ENCODE peak calls at places on chromosomes 7 and 10, in four cellular contexts. One of them, this sample, is unnamed.

GRCh38 chr7:13115157-13115772 is 427.8 kb downstream of the ARL4A start:
- DNase-seq in fibroblast of pulmonary artery: peak
- DNase-seq in epithelial cell of proximal tubule: no peak
- DNase-seq in AG09309: no peak
- DNase-seq in this sample: no peak

GRCh38 chr10:72277340-72277995 is 3.7 kb downstream of the DDIT4 start:
- DNase-seq in epithelial cell of proximal tubule: no peak
- DNase-seq in AG09309: no peak
- DNase-seq in fibroblast of pulmonary artery: no peak
- DNase-seq in this sample: no peak

GRCh38 chr10:33006342-33006887 is 48.4 kb upstream of the ITGB1 start:
- DNase-seq in fibroblast of pulmonary artery: no peak
- DNase-seq in AG09309: no peak
- DNase-seq in epithelial cell of proximal tubule: no peak
- DNase-seq in this sample: no peak

GRCh38 chr7:38311329-38311937 is 38.0 kb upstream of the TARP start:
- DNase-seq in fibroblast of pulmonary artery: no peak
- DNase-seq in epithelial cell of proximal tubule: no peak
- DNase-seq in AG09309: no peak
- DNase-seq in this sample: no peak

GRCh38 chr7:154777489-154777888 is 225.4 kb downstream of the PAXIP1 start:
- DNase-seq in fibroblast of pulmonary artery: no peak
- DNase-seq in epithelial cell of proximal tubule: no peak
- DNase-seq in AG09309: no peak
- DNase-seq in this sample: no peak

GRCh38 chr10:61529208-61529607 is 76.0 kb upstream of the TMEM26 start:
- DNase-seq in AG09309: no peak
- DNase-seq in fibroblast of pulmonary artery: no peak
- DNase-seq in epithelial cell of proximal tubule: no peak
- DNase-seq in this sample: no peak

GRCh38 chr7:96707901-96708774 is 1.5 kb downstream of the SEM1 start:
- DNase-seq in fibroblast of pulmonary artery: peak
- DNase-seq in epithelial cell of proximal tubule: no peak
- DNase-seq in AG09309: no peak
- DNase-seq in this sample: no peak

GRCh38 chr10:22615819-22616499 is 98.4 kb downstream of the PIP4K2A start:
- DNase-seq in epithelial cell of proximal tubule: no peak
- DNase-seq in fibroblast of pulmonary artery: no peak
- DNase-seq in AG09309: no peak
- DNase-seq in this sample: no peak

GRCh38 chr10:92080244-92080643 is 156.7 kb downstream of the BTAF1 start:
- DNase-seq in AG09309: no peak
- DNase-seq in epithelial cell of proximal tubule: no peak
- DNase-seq in fibroblast of pulmonary artery: no peak
- DNase-seq in this sample: no peak
- TF ChIP-seq CTCF in AG09309: no peak
- TF ChIP-seq CTCF in epithelial cell of proximal tubule: no peak
- TF ChIP-seq CTCF in fibroblast of pulmonary artery: no peak
- TF ChIP-seq CTCF in this sample: no peak

GRCh38 chr10:68982389-68982788 is 6.2 kb upstream of the KIFBP start:
- DNase-seq in fibroblast of pulmonary artery: no peak
- DNase-seq in epithelial cell of proximal tubule: no peak
- DNase-seq in AG09309: no peak
- DNase-seq in this sample: no peak

GRCh38 chr10:68981074-68981473 is 7.5 kb upstream of the KIFBP start:
- DNase-seq in fibroblast of pulmonary artery: peak
- DNase-seq in AG09309: no peak
- DNase-seq in epithelial cell of proximal tubule: no peak
- DNase-seq in this sample: no peak
- TF ChIP-seq CTCF in fibroblast of pulmonary artery: peak
- TF ChIP-seq CTCF in AG09309: no peak
- TF ChIP-seq CTCF in epithelial cell of proximal tubule: peak
- TF ChIP-seq CTCF in this sample: no peak

GRCh38 chr10:31318854-31319601 is at the start of gene ZEB1:
- DNase-seq in fibroblast of pulmonary artery: peak
- DNase-seq in epithelial cell of proximal tubule: peak
- DNase-seq in AG09309: peak
- DNase-seq in this sample: peak
- TF ChIP-seq CTCF in fibroblast of pulmonary artery: peak
- TF ChIP-seq CTCF in epithelial cell of proximal tubule: peak
- TF ChIP-seq CTCF in AG09309: peak
- TF ChIP-seq CTCF in this sample: peak

GRCh38 chr7:4765776-4766490 is 9.5 kb upstream of the AP5Z1 start:
- DNase-seq in epithelial cell of proximal tubule: no peak
- DNase-seq in AG09309: no peak
- DNase-seq in fibroblast of pulmonary artery: no peak
- DNase-seq in this sample: no peak
- TF ChIP-seq CTCF in epithelial cell of proximal tubule: peak
- TF ChIP-seq CTCF in AG09309: peak
- TF ChIP-seq CTCF in fibroblast of pulmonary artery: peak
- TF ChIP-seq CTCF in this sample: no peak

GRCh38 chr7:51354434-51354833 is 37.8 kb upstream of the COBL start:
- DNase-seq in fibroblast of pulmonary artery: no peak
- DNase-seq in epithelial cell of proximal tubule: no peak
- DNase-seq in AG09309: no peak
- DNase-seq in this sample: no peak

GRCh38 chr7:51352174-51353145 is 35.9 kb upstream of the COBL start:
- DNase-seq in AG09309: no peak
- DNase-seq in fibroblast of pulmonary artery: no peak
- DNase-seq in epithelial cell of proximal tubule: no peak
- DNase-seq in this sample: no peak

GRCh38 chr7:51354897-51355296 is 38.3 kb upstream of the COBL start:
- DNase-seq in fibroblast of pulmonary artery: no peak
- DNase-seq in epithelial cell of proximal tubule: no peak
- DNase-seq in AG09309: no peak
- DNase-seq in this sample: no peak

GRCh38 chr7:51356849-51357516 is 40.4 kb upstream of the COBL start:
- DNase-seq in fibroblast of pulmonary artery: no peak
- DNase-seq in epithelial cell of proximal tubule: peak
- DNase-seq in AG09309: no peak
- DNase-seq in this sample: no peak

DNA sequence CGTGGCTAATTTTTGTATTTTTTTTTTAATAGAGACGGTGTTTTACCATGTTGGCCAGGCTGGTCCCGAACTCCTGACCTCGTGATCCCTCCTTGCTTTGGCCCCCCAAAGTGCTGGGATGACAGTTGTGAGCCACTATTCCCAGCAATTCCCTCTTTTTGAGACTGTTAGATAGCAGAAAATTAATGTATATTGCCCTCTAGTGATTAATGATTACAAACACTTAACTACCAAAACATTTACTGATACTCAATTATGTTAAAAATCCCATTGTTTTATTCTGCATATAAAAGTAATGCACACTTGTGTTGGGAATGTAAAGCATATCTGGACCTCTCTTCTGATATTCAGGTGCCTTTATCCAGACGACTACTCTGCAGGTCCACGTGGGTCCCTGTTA is 41.2 kb upstream of the COBL start:
- DNase-seq in fibroblast of pulmonary artery: no peak
- DNase-seq in epithelial cell of proximal tubule: no peak
- DNase-seq in AG09309: no peak
- DNase-seq in this sample: no peak
- TF ChIP-seq CTCF in fibroblast of pulmonary artery: no peak
- TF ChIP-seq CTCF in epithelial cell of proximal tubule: no peak
- TF ChIP-seq CTCF in AG09309: no peak
- TF ChIP-seq CTCF in this sample: no peak

DNA sequence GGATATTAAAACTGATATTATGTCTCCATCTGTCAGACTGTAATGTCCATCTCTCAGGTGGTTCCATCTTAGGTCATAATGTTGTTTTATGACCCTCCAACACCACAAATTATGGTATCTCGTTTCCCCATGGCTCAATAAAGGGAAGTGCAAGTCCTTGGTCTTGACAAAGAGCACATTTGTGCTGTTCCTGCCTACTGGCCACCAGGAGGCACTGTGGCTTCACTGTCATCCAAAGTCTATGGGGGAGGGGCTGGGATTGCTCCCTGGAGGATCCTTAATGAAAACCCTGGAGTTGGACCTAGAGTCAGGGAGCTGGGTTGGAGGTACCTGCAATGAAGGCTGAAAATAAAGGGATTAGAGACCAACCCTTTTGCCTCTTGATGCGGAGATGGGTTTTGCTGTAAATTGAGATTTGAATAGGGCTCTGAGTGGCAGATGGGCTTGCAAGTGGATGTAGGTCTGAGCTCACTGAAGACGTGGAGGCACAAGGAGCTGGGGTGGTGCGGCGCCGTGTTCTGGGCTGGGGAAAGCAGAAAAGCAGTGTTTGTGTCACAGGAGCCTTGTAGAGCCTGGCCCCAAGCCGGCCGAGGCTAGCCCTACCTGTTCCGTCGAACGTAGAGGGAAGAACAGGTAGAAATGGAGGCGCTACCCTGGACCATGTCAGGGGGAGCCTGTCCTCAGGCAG is 180.5 kb upstream of the PRSS58 start:
- DNase-seq in fibroblast of pulmonary artery: peak
- DNase-seq in epithelial cell of proximal tubule: no peak
- DNase-seq in AG09309: no peak
- DNase-seq in this sample: peak
- TF ChIP-seq CTCF in fibroblast of pulmonary artery: peak
- TF ChIP-seq CTCF in epithelial cell of proximal tubule: peak
- TF ChIP-seq CTCF in AG09309: peak
- TF ChIP-seq CTCF in this sample: peak

DNA sequence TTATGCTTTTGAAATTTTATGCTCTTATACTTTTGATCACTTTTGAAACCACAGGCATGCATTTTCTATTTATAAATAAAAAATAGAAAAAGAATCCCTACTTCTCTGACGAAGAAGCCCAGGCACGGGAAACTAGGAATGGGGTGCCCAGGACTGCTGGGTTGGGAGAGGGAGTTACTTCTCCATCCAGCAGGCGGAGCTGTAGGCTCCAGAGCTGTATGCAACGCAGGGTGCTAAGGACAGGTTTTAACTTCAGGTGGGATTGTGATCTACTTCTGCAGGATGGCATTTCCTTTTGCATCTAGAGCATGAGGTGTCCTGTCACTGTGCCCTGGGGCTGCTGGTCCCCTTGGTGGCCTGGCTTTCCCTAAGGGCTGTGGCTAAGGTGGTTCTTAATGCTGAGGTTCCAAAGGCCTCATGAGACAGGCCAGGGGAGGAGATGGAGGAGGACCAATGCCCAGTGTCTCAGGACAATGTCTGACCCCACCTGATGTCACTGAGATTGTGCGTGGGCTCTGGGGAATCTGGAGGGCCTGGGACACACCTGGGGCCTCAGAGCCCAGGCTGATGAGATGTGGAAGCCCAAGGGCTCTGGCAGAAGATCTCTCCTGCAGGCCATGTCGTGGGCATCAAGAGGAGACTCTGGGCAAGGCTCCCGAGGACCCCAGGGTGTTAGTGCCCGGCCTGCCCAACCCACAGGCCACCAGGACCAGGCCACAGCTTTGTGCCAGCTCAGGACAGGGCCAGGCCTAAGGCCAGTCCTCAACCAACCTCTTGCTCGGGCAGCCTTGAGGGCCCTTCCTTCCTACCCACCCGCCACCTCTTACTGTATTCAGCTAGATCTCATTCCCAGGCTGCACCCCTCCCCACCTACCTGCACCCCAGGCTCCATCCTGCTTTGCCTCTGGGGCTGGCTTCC is 507 bp downstream of the CCDC201 start:
- DNase-seq in fibroblast of pulmonary artery: no peak
- DNase-seq in epithelial cell of proximal tubule: no peak
- DNase-seq in AG09309: no peak
- DNase-seq in this sample: no peak
- TF ChIP-seq CTCF in fibroblast of pulmonary artery: peak
- TF ChIP-seq CTCF in epithelial cell of proximal tubule: peak
- TF ChIP-seq CTCF in AG09309: peak
- TF ChIP-seq CTCF in this sample: peak

DNA sequence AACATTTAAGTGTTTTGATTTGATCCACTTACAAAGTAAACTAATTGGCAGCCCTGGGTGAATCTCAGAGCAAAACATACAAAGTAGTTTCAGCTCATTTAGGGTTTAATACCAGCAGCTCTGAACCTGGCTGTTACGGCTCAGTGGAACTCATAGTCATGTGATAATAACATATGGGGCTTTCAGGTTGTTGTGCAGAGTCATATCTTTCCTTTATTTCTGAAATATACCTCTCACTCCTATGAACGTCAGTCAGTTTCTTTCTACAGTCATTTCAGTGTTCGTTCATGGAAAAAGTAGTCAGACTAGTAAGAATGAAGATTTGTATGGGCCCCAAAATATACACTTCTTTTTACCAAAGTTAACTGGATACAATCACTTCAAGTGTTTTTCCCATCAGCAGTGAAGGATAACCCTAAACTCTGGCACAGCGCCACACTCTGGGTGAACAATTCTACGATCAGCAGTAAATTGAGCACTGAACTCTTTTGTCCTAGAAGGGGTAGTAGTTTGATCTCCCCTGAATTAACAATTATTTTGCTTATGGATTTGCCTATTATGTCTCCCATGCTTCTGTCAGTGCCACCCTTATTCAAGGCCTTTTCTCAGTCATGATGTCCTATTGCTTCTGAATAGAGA is 218.6 kb downstream of the THSD7A start:
- DNase-seq in epithelial cell of proximal tubule: no peak
- DNase-seq in AG09309: no peak
- DNase-seq in fibroblast of pulmonary artery: no peak
- DNase-seq in this sample: no peak
- TF ChIP-seq CTCF in epithelial cell of proximal tubule: no peak
- TF ChIP-seq CTCF in AG09309: no peak
- TF ChIP-seq CTCF in fibroblast of pulmonary artery: no peak
- TF ChIP-seq CTCF in this sample: no peak

DNA sequence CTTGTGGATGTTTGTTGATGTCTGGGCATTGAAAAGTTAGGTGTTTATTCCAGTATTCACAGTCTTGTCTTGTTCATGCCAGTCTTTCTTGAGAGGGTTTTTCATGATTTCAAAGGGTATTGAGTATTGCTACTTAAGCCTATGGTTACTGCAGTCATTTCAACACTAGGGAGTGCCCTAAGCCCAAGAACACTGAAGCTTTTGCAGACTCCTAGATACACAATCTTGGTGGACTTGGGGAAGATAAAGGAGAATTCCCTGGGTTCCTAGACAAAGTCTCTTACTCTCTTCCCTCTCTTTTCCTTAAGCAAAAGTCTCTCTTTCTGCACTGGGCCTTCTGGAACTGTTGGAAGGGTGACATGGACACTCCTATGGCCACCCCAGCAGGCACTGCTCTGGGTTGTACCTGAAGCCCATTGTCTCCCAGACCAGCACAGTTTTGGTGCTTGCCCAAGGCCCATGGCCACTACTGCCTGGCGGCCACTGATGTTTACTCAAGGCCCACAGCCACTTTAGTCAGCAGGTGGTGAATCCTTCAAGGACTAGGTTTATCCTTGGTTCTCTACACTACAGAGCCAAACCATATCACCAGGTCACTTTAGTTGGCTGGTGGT is 24.9 kb downstream of the SAMD9 start:
- DNase-seq in fibroblast of pulmonary artery: peak
- DNase-seq in epithelial cell of proximal tubule: peak
- DNase-seq in AG09309: peak
- DNase-seq in this sample: no peak
- TF ChIP-seq CTCF in fibroblast of pulmonary artery: peak
- TF ChIP-seq CTCF in epithelial cell of proximal tubule: peak
- TF ChIP-seq CTCF in AG09309: peak
- TF ChIP-seq CTCF in this sample: peak